ENCODE peak calls at places on chromosomes 3 and 15, in eight cellular contexts. One of them, this sample, is unnamed.
A peak's percentile ranks its signal among the peaks of the same experiment; 100 is the strongest.

GRCh38 chr3:169260296-169260695 is 403.2 kb downstream of the MECOM start:
- DNase-seq in astrocyte of the spinal cord: no peak
- DNase-seq in HFF-Myc: no peak
- DNase-seq in central memory CD4-positive, alpha-beta T cell: no peak
- DNase-seq in upper lobe of right lung: no peak
- DNase-seq in COLO829: no peak
- DNase-seq in stimulated activated CD8-positive, alpha-beta memory T cell treated with anti-CD3 and anti-CD28 coated beads, Interleukin-4, amount 100 ng/mL, for 24 hours: no peak
- DNase-seq in stromal cell of bone marrow: peak; percentile 43
- DNase-seq in this sample: no peak

GRCh38 chr15:96332854-96333193 is 2.3 kb downstream of the NR2F2 start:
- DNase-seq in astrocyte of the spinal cord: peak; percentile 56
- DNase-seq in HFF-Myc: no peak
- DNase-seq in central memory CD4-positive, alpha-beta T cell: no peak
- DNase-seq in upper lobe of right lung: no peak
- DNase-seq in COLO829: no peak
- DNase-seq in stimulated activated CD8-positive, alpha-beta memory T cell treated with anti-CD3 and anti-CD28 coated beads, Interleukin-4, amount 100 ng/mL, for 24 hours: no peak
- DNase-seq in stromal cell of bone marrow: no peak
- DNase-seq in this sample: no peak

GRCh38 chr3:155032918-155033317 is 47.2 kb upstream of the MME start:
- DNase-seq in astrocyte of the spinal cord: peak; percentile 51
- DNase-seq in HFF-Myc: peak; percentile 84
- DNase-seq in central memory CD4-positive, alpha-beta T cell: no peak
- DNase-seq in upper lobe of right lung: no peak
- DNase-seq in COLO829: no peak
- DNase-seq in stimulated activated CD8-positive, alpha-beta memory T cell treated with anti-CD3 and anti-CD28 coated beads, Interleukin-4, amount 100 ng/mL, for 24 hours: no peak
- DNase-seq in stromal cell of bone marrow: no peak
- DNase-seq in this sample: no peak

GRCh38 chr3:194556086-194557056 is 69.6 kb upstream of the ATP13A3 start:
- DNase-seq in astrocyte of the spinal cord: no peak
- DNase-seq in HFF-Myc: no peak
- DNase-seq in central memory CD4-positive, alpha-beta T cell: no peak
- DNase-seq in upper lobe of right lung: peak; percentile 49
- DNase-seq in COLO829: peak; percentile 49
- DNase-seq in stimulated activated CD8-positive, alpha-beta memory T cell treated with anti-CD3 and anti-CD28 coated beads, Interleukin-4, amount 100 ng/mL, for 24 hours: no peak
- DNase-seq in stromal cell of bone marrow: no peak
- DNase-seq in this sample: no peak

GRCh38 chr15:62850791-62851291 is 191.7 kb upstream of the TPM1 start:
- DNase-seq in astrocyte of the spinal cord: peak; percentile 81
- DNase-seq in HFF-Myc: peak; percentile 32
- DNase-seq in central memory CD4-positive, alpha-beta T cell: no peak
- DNase-seq in upper lobe of right lung: no peak
- DNase-seq in COLO829: no peak
- DNase-seq in stimulated activated CD8-positive, alpha-beta memory T cell treated with anti-CD3 and anti-CD28 coated beads, Interleukin-4, amount 100 ng/mL, for 24 hours: no peak
- DNase-seq in stromal cell of bone marrow: no peak
- DNase-seq in this sample: peak; percentile 47

GRCh38 chr15:100968043-100968966 is 49.1 kb downstream of the LRRK1 start:
- DNase-seq in astrocyte of the spinal cord: peak; percentile 67
- DNase-seq in HFF-Myc: no peak
- DNase-seq in central memory CD4-positive, alpha-beta T cell: no peak
- DNase-seq in upper lobe of right lung: no peak
- DNase-seq in COLO829: peak; percentile 22
- DNase-seq in stimulated activated CD8-positive, alpha-beta memory T cell treated with anti-CD3 and anti-CD28 coated beads, Interleukin-4, amount 100 ng/mL, for 24 hours: no peak
- DNase-seq in stromal cell of bone marrow: no peak
- DNase-seq in this sample: peak; percentile 38

GRCh38 chr3:113697192-113698090 is 999 bp upstream of the USF3 start:
- DNase-seq in astrocyte of the spinal cord: no peak
- DNase-seq in HFF-Myc: no peak
- DNase-seq in central memory CD4-positive, alpha-beta T cell: peak; percentile 9
- DNase-seq in upper lobe of right lung: no peak
- DNase-seq in COLO829: peak; percentile 28
- DNase-seq in stimulated activated CD8-positive, alpha-beta memory T cell treated with anti-CD3 and anti-CD28 coated beads, Interleukin-4, amount 100 ng/mL, for 24 hours: peak; percentile 8
- DNase-seq in stromal cell of bone marrow: no peak
- DNase-seq in this sample: no peak

GRCh38 chr3:185153170-185153733 is 392 bp upstream of the C3orf70 start:
- DNase-seq in astrocyte of the spinal cord: peak; percentile 15
- DNase-seq in HFF-Myc: no peak
- DNase-seq in central memory CD4-positive, alpha-beta T cell: no peak
- DNase-seq in upper lobe of right lung: no peak
- DNase-seq in COLO829: no peak
- DNase-seq in stimulated activated CD8-positive, alpha-beta memory T cell treated with anti-CD3 and anti-CD28 coated beads, Interleukin-4, amount 100 ng/mL, for 24 hours: no peak
- DNase-seq in stromal cell of bone marrow: no peak
- DNase-seq in this sample: no peak

GRCh38 chr3:190167936-190168680 is 47.4 kb upstream of the P3H2 start:
- DNase-seq in astrocyte of the spinal cord: no peak
- DNase-seq in HFF-Myc: no peak
- DNase-seq in central memory CD4-positive, alpha-beta T cell: no peak
- DNase-seq in upper lobe of right lung: no peak
- DNase-seq in COLO829: no peak
- DNase-seq in stimulated activated CD8-positive, alpha-beta memory T cell treated with anti-CD3 and anti-CD28 coated beads, Interleukin-4, amount 100 ng/mL, for 24 hours: no peak
- DNase-seq in stromal cell of bone marrow: no peak
- DNase-seq in this sample: no peak

GRCh38 chr15:26972636-26973035 is 1.7 kb downstream of the GABRG3 start:
- DNase-seq in astrocyte of the spinal cord: no peak
- DNase-seq in HFF-Myc: no peak
- DNase-seq in central memory CD4-positive, alpha-beta T cell: no peak
- DNase-seq in upper lobe of right lung: no peak
- DNase-seq in COLO829: no peak
- DNase-seq in stimulated activated CD8-positive, alpha-beta memory T cell treated with anti-CD3 and anti-CD28 coated beads, Interleukin-4, amount 100 ng/mL, for 24 hours: no peak
- DNase-seq in stromal cell of bone marrow: no peak
- DNase-seq in this sample: no peak

GRCh38 chr3:11568503-11569155 is 75.1 kb downstream of the VGLL4 start:
- DNase-seq in astrocyte of the spinal cord: peak; percentile 95
- DNase-seq in HFF-Myc: no peak
- DNase-seq in central memory CD4-positive, alpha-beta T cell: no peak
- DNase-seq in upper lobe of right lung: no peak
- DNase-seq in COLO829: peak; percentile 88
- DNase-seq in stimulated activated CD8-positive, alpha-beta memory T cell treated with anti-CD3 and anti-CD28 coated beads, Interleukin-4, amount 100 ng/mL, for 24 hours: no peak
- DNase-seq in stromal cell of bone marrow: peak; percentile 97
- DNase-seq in this sample: peak; percentile 79

GRCh38 chr3:51686512-51687215 is 15.6 kb downstream of the TEX264 start:
- DNase-seq in astrocyte of the spinal cord: no peak
- DNase-seq in HFF-Myc: no peak
- DNase-seq in central memory CD4-positive, alpha-beta T cell: peak; percentile 87
- DNase-seq in upper lobe of right lung: peak; percentile 76
- DNase-seq in COLO829: peak; percentile 63
- DNase-seq in stimulated activated CD8-positive, alpha-beta memory T cell treated with anti-CD3 and anti-CD28 coated beads, Interleukin-4, amount 100 ng/mL, for 24 hours: peak; percentile 77
- DNase-seq in stromal cell of bone marrow: no peak
- DNase-seq in this sample: no peak

GRCh38 chr15:81361891-81362290 is 12.1 kb downstream of the TMC3 start:
- DNase-seq in astrocyte of the spinal cord: no peak
- DNase-seq in HFF-Myc: no peak
- DNase-seq in central memory CD4-positive, alpha-beta T cell: no peak
- DNase-seq in upper lobe of right lung: no peak
- DNase-seq in COLO829: no peak
- DNase-seq in stimulated activated CD8-positive, alpha-beta memory T cell treated with anti-CD3 and anti-CD28 coated beads, Interleukin-4, amount 100 ng/mL, for 24 hours: no peak
- DNase-seq in stromal cell of bone marrow: no peak
- DNase-seq in this sample: no peak

GRCh38 chr3:129022995-129023332 is 21.9 kb downstream of the EFCC1 start:
- DNase-seq in astrocyte of the spinal cord: no peak
- DNase-seq in HFF-Myc: no peak
- DNase-seq in central memory CD4-positive, alpha-beta T cell: no peak
- DNase-seq in upper lobe of right lung: no peak
- DNase-seq in COLO829: no peak
- DNase-seq in stimulated activated CD8-positive, alpha-beta memory T cell treated with anti-CD3 and anti-CD28 coated beads, Interleukin-4, amount 100 ng/mL, for 24 hours: no peak
- DNase-seq in stromal cell of bone marrow: no peak
- DNase-seq in this sample: no peak

GRCh38 chr15:66703540-66703941 is 1.5 kb downstream of the SMAD6 start:
- DNase-seq in astrocyte of the spinal cord: no peak
- DNase-seq in HFF-Myc: no peak
- DNase-seq in central memory CD4-positive, alpha-beta T cell: peak; percentile 10
- DNase-seq in upper lobe of right lung: peak; percentile 77
- DNase-seq in COLO829: no peak
- DNase-seq in stimulated activated CD8-positive, alpha-beta memory T cell treated with anti-CD3 and anti-CD28 coated beads, Interleukin-4, amount 100 ng/mL, for 24 hours: no peak
- DNase-seq in stromal cell of bone marrow: no peak
- DNase-seq in this sample: no peak

GRCh38 chr3:129942296-129942695 is 32.2 kb upstream of the TRH start:
- DNase-seq in astrocyte of the spinal cord: peak; percentile 44
- DNase-seq in HFF-Myc: peak; percentile 12
- DNase-seq in central memory CD4-positive, alpha-beta T cell: no peak
- DNase-seq in upper lobe of right lung: peak; percentile 72
- DNase-seq in COLO829: peak; percentile 25
- DNase-seq in stimulated activated CD8-positive, alpha-beta memory T cell treated with anti-CD3 and anti-CD28 coated beads, Interleukin-4, amount 100 ng/mL, for 24 hours: peak; percentile 8
- DNase-seq in stromal cell of bone marrow: peak; percentile 26
- DNase-seq in this sample: no peak

GRCh38 chr15:72790302-72790955 is 6.9 kb upstream of the ADPGK start:
- DNase-seq in astrocyte of the spinal cord: peak; percentile 47
- DNase-seq in HFF-Myc: no peak
- DNase-seq in central memory CD4-positive, alpha-beta T cell: no peak
- DNase-seq in upper lobe of right lung: no peak
- DNase-seq in COLO829: no peak
- DNase-seq in stimulated activated CD8-positive, alpha-beta memory T cell treated with anti-CD3 and anti-CD28 coated beads, Interleukin-4, amount 100 ng/mL, for 24 hours: no peak
- DNase-seq in stromal cell of bone marrow: peak; percentile 67
- DNase-seq in this sample: no peak

GRCh38 chr3:129121016-129121791 is 400 bp downstream of the RAB43 start:
- DNase-seq in astrocyte of the spinal cord: peak; percentile 37
- DNase-seq in HFF-Myc: no peak
- DNase-seq in central memory CD4-positive, alpha-beta T cell: peak; percentile 38
- DNase-seq in upper lobe of right lung: no peak
- DNase-seq in COLO829: no peak
- DNase-seq in stimulated activated CD8-positive, alpha-beta memory T cell treated with anti-CD3 and anti-CD28 coated beads, Interleukin-4, amount 100 ng/mL, for 24 hours: peak; percentile 23
- DNase-seq in stromal cell of bone marrow: no peak
- DNase-seq in this sample: no peak

GRCh38 chr3:30630238-30631030 is 24.0 kb downstream of the TGFBR2 start:
- DNase-seq in astrocyte of the spinal cord: no peak
- DNase-seq in HFF-Myc: no peak
- DNase-seq in central memory CD4-positive, alpha-beta T cell: no peak
- DNase-seq in upper lobe of right lung: no peak
- DNase-seq in COLO829: no peak
- DNase-seq in stimulated activated CD8-positive, alpha-beta memory T cell treated with anti-CD3 and anti-CD28 coated beads, Interleukin-4, amount 100 ng/mL, for 24 hours: no peak
- DNase-seq in stromal cell of bone marrow: no peak
- DNase-seq in this sample: no peak

GRCh38 chr3:148466143-148466542 is 231.6 kb upstream of the AGTR1 start:
- DNase-seq in astrocyte of the spinal cord: peak; percentile 54
- DNase-seq in HFF-Myc: no peak
- DNase-seq in central memory CD4-positive, alpha-beta T cell: no peak
- DNase-seq in upper lobe of right lung: no peak
- DNase-seq in COLO829: no peak
- DNase-seq in stimulated activated CD8-positive, alpha-beta memory T cell treated with anti-CD3 and anti-CD28 coated beads, Interleukin-4, amount 100 ng/mL, for 24 hours: no peak
- DNase-seq in stromal cell of bone marrow: peak; percentile 47
- DNase-seq in this sample: peak; percentile 7

GRCh38 chr3:113514265-113514769 is 639 bp downstream of the SPICE1 start:
- DNase-seq in astrocyte of the spinal cord: peak; percentile 15
- DNase-seq in HFF-Myc: no peak
- DNase-seq in central memory CD4-positive, alpha-beta T cell: no peak
- DNase-seq in upper lobe of right lung: no peak
- DNase-seq in COLO829: no peak
- DNase-seq in stimulated activated CD8-positive, alpha-beta memory T cell treated with anti-CD3 and anti-CD28 coated beads, Interleukin-4, amount 100 ng/mL, for 24 hours: no peak
- DNase-seq in stromal cell of bone marrow: no peak
- DNase-seq in this sample: no peak

GRCh38 chr15:78944669-78945407 is at the start of gene CTSH:
- DNase-seq in astrocyte of the spinal cord: no peak
- DNase-seq in HFF-Myc: no peak
- DNase-seq in central memory CD4-positive, alpha-beta T cell: peak; percentile 64
- DNase-seq in upper lobe of right lung: peak; percentile 97
- DNase-seq in COLO829: peak; percentile 24
- DNase-seq in stimulated activated CD8-positive, alpha-beta memory T cell treated with anti-CD3 and anti-CD28 coated beads, Interleukin-4, amount 100 ng/mL, for 24 hours: peak; percentile 58
- DNase-seq in stromal cell of bone marrow: no peak
- DNase-seq in this sample: no peak

GRCh38 chr3:34570916-34571705 is 772.7 kb downstream of the PDCD6IP start:
- DNase-seq in astrocyte of the spinal cord: no peak
- DNase-seq in HFF-Myc: no peak
- DNase-seq in central memory CD4-positive, alpha-beta T cell: no peak
- DNase-seq in upper lobe of right lung: no peak
- DNase-seq in COLO829: no peak
- DNase-seq in stimulated activated CD8-positive, alpha-beta memory T cell treated with anti-CD3 and anti-CD28 coated beads, Interleukin-4, amount 100 ng/mL, for 24 hours: no peak
- DNase-seq in stromal cell of bone marrow: no peak
- DNase-seq in this sample: no peak

GRCh38 chr3:79015854-79016253 is 751.9 kb downstream of the ROBO1 start:
- DNase-seq in astrocyte of the spinal cord: no peak
- DNase-seq in HFF-Myc: no peak
- DNase-seq in central memory CD4-positive, alpha-beta T cell: no peak
- DNase-seq in upper lobe of right lung: no peak
- DNase-seq in COLO829: no peak
- DNase-seq in stimulated activated CD8-positive, alpha-beta memory T cell treated with anti-CD3 and anti-CD28 coated beads, Interleukin-4, amount 100 ng/mL, for 24 hours: no peak
- DNase-seq in stromal cell of bone marrow: no peak
- DNase-seq in this sample: no peak